ENCODE peak calls at places on chromosomes 3 and 15, in four cellular contexts. F is nephron progenitor cell, C is COR-L47, O is AG20443. J is an unnamed sample.
A peak's percentile ranks its signal among the peaks of the same experiment; 100 is the strongest.

GRCh38 chr15:67146875-67147381 is 81.5 kb downstream of the SMAD3 start:
- DNase-seq in F (no peak), C (no peak), O (peak; percentile 80), J (peak; percentile 64)

GRCh38 chr3:194540268-194540937 is 53.6 kb upstream of the ATP13A3 start:
- DNase-seq in F (no peak), C (no peak), O (peak; percentile 50), J (no peak)

GRCh38 chr3:63193647-63194046 is 84.5 kb upstream of the SYNPR start:
- DNase-seq in F (no peak), C (no peak), O (peak; percentile 40), J (peak; percentile 20)

GRCh38 chr3:21697707-21698106 is 53.3 kb downstream of the ZNF385D start:
- DNase-seq in F (no peak), C (no peak), O (no peak), J (no peak)

GRCh38 chr15:40347559-40348470 is 3.0 kb upstream of the PHGR1 start:
- DNase-seq in F (no peak), C (no peak), O (no peak), J (no peak)

GRCh38 chr3:65006300-65006739 is 318.5 kb upstream of the ADAMTS9 start:
- DNase-seq in F (no peak), C (no peak), O (peak; percentile 23), J (peak; percentile 56)

GRCh38 chr3:71127463-71128243 is 455.9 kb downstream of the FOXP1 start:
- DNase-seq in F (no peak), C (no peak), O (peak; percentile 33), J (no peak)

GRCh38 chr3:10365791-10366190 is 44.9 kb upstream of the SEC13 start:
- DNase-seq in F (no peak), C (no peak), O (no peak), J (peak; percentile 55)

GRCh38 chr3:55658297-55659022 is 171.4 kb upstream of the WNT5A start:
- DNase-seq in F (no peak), C (no peak), O (no peak), J (no peak)

GRCh38 chr15:35697549-35698299 is 151.8 kb upstream of the DPH6 start:
- DNase-seq in F (no peak), C (peak; percentile 7), O (peak; percentile 51), J (no peak)

GRCh38 chr3:53489401-53490130 is 4.8 kb upstream of the CACNA1D start:
- DNase-seq in F (peak; percentile 11), C (no peak), O (no peak), J (no peak)

GRCh38 chr15:91664224-91664836 is 189.2 kb upstream of the SLCO3A1 start:
- DNase-seq in F (no peak), C (no peak), O (no peak), J (no peak)

GRCh38 chr15:33722005-33722672 is 246.2 kb upstream of the CHRM5 start:
- DNase-seq in F (no peak), C (no peak), O (no peak), J (no peak)

GRCh38 chr3:169964176-169964575 is 2.4 kb upstream of the SEC62 start:
- DNase-seq in F (no peak), C (no peak), O (no peak), J (no peak)

GRCh38 chr3:65561617-65562016 is 477.1 kb downstream of the MAGI1 start:
- DNase-seq in F (no peak), C (no peak), O (no peak), J (no peak)

GRCh38 chr15:57510647-57511046 is 81.1 kb upstream of the MYZAP start:
- DNase-seq in F (no peak), C (peak; percentile 68), O (no peak), J (peak; percentile 46)

GRCh38 chr15:34603095-34603494 is 19.6 kb upstream of the GOLGA8B start:
- DNase-seq in F (no peak), C (no peak), O (no peak), J (no peak)

GRCh38 chr3:88235102-88235501 is 85.3 kb downstream of the C3orf38 start:
- DNase-seq in F (no peak), C (no peak), O (no peak), J (peak; percentile 18)

GRCh38 chr3:14267976-14268375 is 89.4 kb downstream of the LSM3 start:
- DNase-seq in F (no peak), C (no peak), O (no peak), J (no peak)

GRCh38 chr15:65619636-65620290 is 2.0 kb upstream of the SLC24A1 start:
- DNase-seq in F (no peak), C (no peak), O (no peak), J (no peak)

GRCh38 chr3:101453966-101454365 is 59.0 kb downstream of the SENP7 start:
- DNase-seq in F (no peak), C (no peak), O (no peak), J (no peak)

GRCh38 chr15:64426845-64427465 is 33.4 kb upstream of the ZNF609 start:
- DNase-seq in F (no peak), C (peak; percentile 55), O (no peak), J (peak; percentile 41)

GRCh38 chr3:47991341-47991740 is 24.9 kb downstream of the MAP4 start:
- DNase-seq in F (no peak), C (no peak), O (no peak), J (no peak)

GRCh38 chr15:86213420-86213819 is 133.7 kb downstream of the AGBL1 start:
- DNase-seq in F (no peak), C (no peak), O (no peak), J (no peak)

GRCh38 chr3:98999675-99000074 is 98.2 kb upstream of the DCBLD2 start:
- DNase-seq in F (no peak), C (no peak), O (no peak), J (no peak)

GRCh38 chr15:70269331-70269911 is 171.7 kb upstream of the TLE3 start:
- DNase-seq in F (no peak), C (no peak), O (no peak), J (no peak)

GRCh38 chr3:10729439-10729838 is 86.6 kb upstream of the SLC6A11 start:
- DNase-seq in F (no peak), C (no peak), O (no peak), J (no peak)

GRCh38 chr3:83233715-83234114 is 1472.3 kb upstream of the GBE1 start:
- DNase-seq in F (no peak), C (no peak), O (no peak), J (no peak)

GRCh38 chr15:65577129-65577996 is 33.6 kb downstream of the INTS14 start:
- DNase-seq in F (no peak), C (no peak), O (no peak), J (no peak)

GRCh38 chr3:130601662-130602061 is 84.7 kb downstream of the COL6A6 start:
- DNase-seq in F (no peak), C (no peak), O (peak; percentile 24), J (no peak)

GRCh38 chr3:70531063-70531657 is 218.7 kb upstream of the MDFIC2 start:
- DNase-seq in F (no peak), C (peak; percentile 1), O (peak; percentile 43), J (peak; percentile 43)

GRCh38 chr15:88613074-88613944 is 7.8 kb upstream of the AEN start:
- DNase-seq in F (no peak), C (no peak), O (no peak), J (no peak)

GRCh38 chr15:41417812-41418211 is 917 bp downstream of the RTF1 start:
- DNase-seq in F (no peak), C (no peak), O (peak; percentile 32), J (no peak)

GRCh38 chr15:73873889-73874511 is 636 bp downstream of the TBC1D21 start:
- DNase-seq in F (peak; percentile 31), C (no peak), O (peak; percentile 59), J (peak; percentile 49)

GRCh38 chr3:131526801-131527347 is 24.1 kb upstream of the MRPL3 start:
- DNase-seq in F (peak; percentile 71), C (no peak), O (peak; percentile 70), J (no peak)

GRCh38 chr3:196604548-196604947 is 34.9 kb upstream of the NRROS start:
- DNase-seq in F (no peak), C (no peak), O (no peak), J (no peak)

GRCh38 chr15:73284073-73284472 is 84.7 kb downstream of the HCN4 start:
- DNase-seq in F (no peak), C (no peak), O (no peak), J (peak; percentile 24)

GRCh38 chr3:56547486-56547885 is 9.5 kb upstream of the CCDC66 start:
- DNase-seq in F (no peak), C (peak; percentile 25), O (no peak), J (no peak)

GRCh38 chr15:101115887-101116680 is 135.8 kb downstream of the CHSY1 start:
- DNase-seq in F (peak; percentile 40), C (no peak), O (peak; percentile 78), J (peak; percentile 31)

GRCh38 chr15:68997050-68997449 is 17.4 kb upstream of the NOX5 start:
- DNase-seq in F (no peak), C (no peak), O (no peak), J (no peak)